ENCODE peak calls at places on chromosomes 7 and 10, in five cellular contexts. One of them, this sample, is unnamed.

GRCh38 chr7:36707465-36707864 is 16.8 kb downstream of the AOAH start:
- DNase-seq in suprapubic skin: no peak
- DNase-seq in uterus: no peak
- DNase-seq in HCT116: no peak
- DNase-seq in breast epithelium: no peak
- DNase-seq in this sample: no peak

GRCh38 chr7:32500922-32501341 is 5.6 kb downstream of the AVL9 start:
- DNase-seq in suprapubic skin: no peak
- DNase-seq in uterus: no peak
- DNase-seq in HCT116: no peak
- DNase-seq in breast epithelium: no peak
- DNase-seq in this sample: no peak

GRCh38 chr7:155813791-155814568 is 1.7 kb upstream of the SHH start:
- DNase-seq in suprapubic skin: no peak
- DNase-seq in uterus: no peak
- DNase-seq in HCT116: no peak
- DNase-seq in breast epithelium: no peak
- DNase-seq in this sample: no peak

GRCh38 chr10:60827791-60828488 is 49.7 kb downstream of the CDK1 start:
- DNase-seq in suprapubic skin: no peak
- DNase-seq in uterus: no peak
- DNase-seq in HCT116: no peak
- DNase-seq in breast epithelium: no peak
- DNase-seq in this sample: peak; percentile 39

GRCh38 chr7:150369740-150370501 is 1.3 kb downstream of the REPIN1 start:
- DNase-seq in suprapubic skin: no peak
- DNase-seq in uterus: no peak
- DNase-seq in HCT116: no peak
- DNase-seq in breast epithelium: no peak
- DNase-seq in this sample: no peak

GRCh38 chr10:129344103-129344502 is 122.9 kb upstream of the MGMT start:
- DNase-seq in suprapubic skin: no peak
- DNase-seq in uterus: no peak
- DNase-seq in HCT116: no peak
- DNase-seq in breast epithelium: no peak
- DNase-seq in this sample: no peak

GRCh38 chr10:44300666-44301649 is 83.9 kb downstream of the CXCL12 start:
- DNase-seq in suprapubic skin: no peak
- DNase-seq in uterus: no peak
- DNase-seq in HCT116: peak; percentile 47
- DNase-seq in breast epithelium: peak; percentile 86
- DNase-seq in this sample: peak; percentile 65

GRCh38 chr7:158274996-158275395 is 312.6 kb downstream of the PTPRN2 start:
- DNase-seq in suprapubic skin: peak; percentile 44
- DNase-seq in uterus: no peak
- DNase-seq in HCT116: no peak
- DNase-seq in breast epithelium: no peak
- DNase-seq in this sample: peak; percentile 20

GRCh38 chr7:6536899-6537298 is 14.4 kb downstream of the GRID2IP start:
- DNase-seq in suprapubic skin: no peak
- DNase-seq in uterus: no peak
- DNase-seq in HCT116: no peak
- DNase-seq in breast epithelium: no peak
- DNase-seq in this sample: no peak

GRCh38 chr10:44046605-44047004 is 338.3 kb downstream of the CXCL12 start:
- DNase-seq in suprapubic skin: no peak
- DNase-seq in uterus: no peak
- DNase-seq in HCT116: no peak
- DNase-seq in breast epithelium: peak; percentile 40
- DNase-seq in this sample: no peak

GRCh38 chr10:121994429-121994881 is 5.5 kb downstream of the TACC2 start:
- DNase-seq in suprapubic skin: no peak
- DNase-seq in uterus: peak; percentile 38
- DNase-seq in HCT116: no peak
- DNase-seq in breast epithelium: peak; percentile 50
- DNase-seq in this sample: peak; percentile 71

GRCh38 chr10:35903021-35903420 is 260.9 kb upstream of the FZD8 start:
- DNase-seq in suprapubic skin: no peak
- DNase-seq in uterus: no peak
- DNase-seq in HCT116: no peak
- DNase-seq in breast epithelium: no peak
- DNase-seq in this sample: no peak

GRCh38 chr7:156475666-156476065 is 164.9 kb upstream of the RNF32 start:
- DNase-seq in suprapubic skin: no peak
- DNase-seq in uterus: no peak
- DNase-seq in HCT116: peak; percentile 26
- DNase-seq in breast epithelium: peak; percentile 64
- DNase-seq in this sample: no peak

GRCh38 chr10:4892681-4893080 is 66.7 kb downstream of the AKR1E2 start:
- DNase-seq in suprapubic skin: no peak
- DNase-seq in uterus: no peak
- DNase-seq in HCT116: no peak
- DNase-seq in breast epithelium: no peak
- DNase-seq in this sample: no peak

GRCh38 chr7:54960517-54960916 is 58.3 kb upstream of the EGFR start:
- DNase-seq in suprapubic skin: no peak
- DNase-seq in uterus: no peak
- DNase-seq in HCT116: no peak
- DNase-seq in breast epithelium: no peak
- DNase-seq in this sample: no peak

GRCh38 chr7:7554647-7555575 is 11.8 kb upstream of the MIOS start:
- DNase-seq in suprapubic skin: no peak
- DNase-seq in uterus: no peak
- DNase-seq in HCT116: no peak
- DNase-seq in breast epithelium: no peak
- DNase-seq in this sample: no peak

GRCh38 chr7:5425507-5426225 is 2.0 kb upstream of the TNRC18 start:
- DNase-seq in suprapubic skin: peak; percentile 87
- DNase-seq in uterus: peak; percentile 81
- DNase-seq in HCT116: no peak
- DNase-seq in breast epithelium: peak; percentile 73
- DNase-seq in this sample: peak; percentile 81

GRCh38 chr7:79982151-79982770 is 152.4 kb upstream of the GNAI1 start:
- DNase-seq in suprapubic skin: no peak
- DNase-seq in uterus: no peak
- DNase-seq in HCT116: no peak
- DNase-seq in breast epithelium: no peak
- DNase-seq in this sample: no peak

GRCh38 chr10:98403812-98404504 is 11.0 kb downstream of the PYROXD2 start:
- DNase-seq in suprapubic skin: no peak
- DNase-seq in uterus: no peak
- DNase-seq in HCT116: no peak
- DNase-seq in breast epithelium: no peak
- DNase-seq in this sample: no peak

GRCh38 chr7:67019562-67020390 is 23.1 kb downstream of the TYW1 start:
- DNase-seq in suprapubic skin: no peak
- DNase-seq in uterus: no peak
- DNase-seq in HCT116: no peak
- DNase-seq in breast epithelium: no peak
- DNase-seq in this sample: no peak

GRCh38 chr10:76397957-76398665 is 966.7 kb downstream of the LRMDA start:
- DNase-seq in suprapubic skin: no peak
- DNase-seq in uterus: peak; percentile 75
- DNase-seq in HCT116: no peak
- DNase-seq in breast epithelium: no peak
- DNase-seq in this sample: no peak

GRCh38 chr7:101554584-101555268 is 74.4 kb downstream of the MYL10 start:
- DNase-seq in suprapubic skin: peak; percentile 60
- DNase-seq in uterus: peak; percentile 4
- DNase-seq in HCT116: no peak
- DNase-seq in breast epithelium: no peak
- DNase-seq in this sample: peak; percentile 33

DNA sequence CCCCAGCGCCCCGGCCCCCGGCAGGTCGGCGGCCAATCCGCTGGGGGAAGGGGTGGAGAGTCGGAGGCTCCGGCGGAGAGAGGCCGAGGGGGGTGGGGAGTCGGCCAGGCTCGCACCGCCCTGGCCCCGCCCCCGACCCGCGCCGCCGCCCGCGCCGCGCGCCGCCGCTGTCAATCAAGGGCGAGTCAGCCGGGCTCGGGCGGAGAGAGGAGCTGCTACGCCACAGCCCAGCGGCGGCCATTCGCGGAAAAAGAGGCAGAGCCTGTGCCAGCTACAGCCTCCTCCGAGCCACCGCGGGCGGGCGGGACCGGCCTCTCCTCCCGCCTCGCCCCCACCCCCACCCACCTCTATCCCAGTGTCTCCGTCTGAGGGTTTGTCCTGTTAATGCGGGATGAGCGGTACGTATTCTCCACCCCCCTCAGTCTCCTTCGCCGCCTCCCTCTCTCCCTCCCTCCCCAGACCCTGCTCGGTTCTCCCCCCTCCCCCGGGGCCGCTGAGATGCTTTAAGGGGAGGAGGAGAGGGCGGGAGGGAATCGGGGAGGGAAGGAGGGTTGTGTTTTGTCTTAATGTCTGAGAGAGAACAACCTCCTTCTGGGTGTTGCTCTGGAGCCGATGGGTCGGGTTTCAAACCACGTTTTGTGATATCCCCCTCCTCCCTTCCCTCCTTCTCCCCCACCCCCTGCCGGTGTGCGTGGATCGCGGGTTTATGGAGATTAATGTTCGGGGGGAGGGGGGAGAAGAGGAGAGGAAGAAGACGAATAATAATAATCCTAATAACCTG is at the start of gene SP4:
- DNase-seq in suprapubic skin: peak; percentile 96
- DNase-seq in uterus: peak; percentile 94
- DNase-seq in HCT116: peak; percentile 81
- DNase-seq in breast epithelium: peak; percentile 94
- DNase-seq in this sample: peak; percentile 97
- TF ChIP-seq POLR2A in suprapubic skin: peak; percentile 20
- TF ChIP-seq POLR2A in uterus: peak; percentile 68
- TF ChIP-seq POLR2A in HCT116: peak; percentile 5
- TF ChIP-seq POLR2A in breast epithelium: no peak
- TF ChIP-seq POLR2A in this sample: peak; percentile 15

DNA sequence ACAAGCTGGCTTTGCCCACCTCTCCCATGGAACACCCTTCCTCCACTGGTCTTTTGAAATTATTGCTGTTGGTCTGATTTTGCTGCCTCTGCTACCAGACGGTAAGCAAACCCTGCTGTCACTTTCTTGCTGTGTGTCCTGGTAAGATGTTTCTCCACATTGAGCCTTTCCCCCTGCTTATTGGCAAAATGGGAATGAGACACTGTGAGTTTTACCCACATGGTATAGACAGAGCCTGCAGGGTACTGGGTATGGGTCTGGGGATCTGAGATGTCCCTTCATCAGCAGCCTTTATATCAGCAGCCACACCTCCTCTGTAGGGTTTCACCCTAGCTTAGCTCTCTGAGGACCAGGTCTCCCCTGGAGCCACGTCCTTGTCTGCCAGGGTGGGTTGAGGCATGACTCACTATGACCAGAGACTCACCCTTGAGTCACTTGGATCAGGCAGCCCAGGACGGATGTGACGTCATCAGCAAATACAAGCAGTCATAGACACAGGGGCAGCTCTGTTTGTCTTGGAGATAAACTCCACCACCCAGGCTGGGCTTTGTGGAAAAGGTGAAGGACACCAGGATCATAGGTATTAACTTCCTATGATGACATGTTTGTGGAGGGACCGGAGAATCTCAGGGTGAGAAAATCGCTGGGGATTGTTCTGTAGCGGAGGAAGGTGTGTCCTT is 17.9 kb upstream of the BAIAP2L1 start:
- DNase-seq in suprapubic skin: no peak
- DNase-seq in uterus: no peak
- DNase-seq in HCT116: peak; percentile 99
- DNase-seq in breast epithelium: no peak
- DNase-seq in this sample: no peak
- TF ChIP-seq POLR2A in suprapubic skin: no peak
- TF ChIP-seq POLR2A in uterus: no peak
- TF ChIP-seq POLR2A in HCT116: peak; percentile 67
- TF ChIP-seq POLR2A in breast epithelium: no peak
- TF ChIP-seq POLR2A in this sample: no peak

DNA sequence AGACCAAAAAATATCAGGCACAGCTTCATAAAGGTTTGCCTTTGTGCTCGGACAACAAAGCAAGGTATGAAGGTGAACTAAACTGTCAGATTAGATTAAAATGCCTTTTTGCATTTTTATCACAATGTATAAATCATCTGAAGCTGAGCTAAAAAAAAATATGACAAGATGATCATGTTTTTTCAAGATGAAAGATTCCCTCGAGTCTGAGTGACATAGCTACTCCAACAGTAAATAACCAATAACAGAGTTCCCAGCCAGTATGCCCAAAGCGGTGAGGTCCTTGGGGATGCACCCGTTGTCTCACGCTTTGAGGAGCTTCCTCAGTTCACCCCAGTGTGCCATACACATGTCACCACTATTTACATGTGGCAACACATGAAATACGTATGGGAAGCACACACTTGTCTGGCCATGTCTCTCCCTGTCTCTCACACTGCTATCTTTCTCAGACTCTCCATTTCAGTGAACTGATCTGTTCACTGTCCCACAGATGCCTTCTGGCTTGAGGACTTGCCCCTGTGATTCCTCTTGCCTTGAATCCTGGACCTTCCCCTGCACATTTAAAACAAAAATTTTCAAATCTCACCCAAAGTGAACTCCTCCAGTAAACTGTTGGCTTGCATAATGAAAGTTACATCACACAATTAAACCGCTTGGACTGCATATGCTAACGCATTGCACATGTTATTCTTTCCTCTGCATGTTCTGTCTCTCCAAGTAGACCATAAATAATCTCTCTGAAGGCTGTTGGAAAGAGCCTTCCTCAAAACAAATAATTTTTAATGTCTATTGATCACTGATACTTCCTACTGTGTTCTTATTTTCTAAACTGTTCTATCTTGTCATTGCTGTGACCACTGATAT is 2.5 kb upstream of the PIK3CG start:
- DNase-seq in suprapubic skin: no peak
- DNase-seq in uterus: no peak
- DNase-seq in HCT116: no peak
- DNase-seq in breast epithelium: no peak
- DNase-seq in this sample: no peak
- TF ChIP-seq POLR2A in suprapubic skin: no peak
- TF ChIP-seq POLR2A in uterus: no peak
- TF ChIP-seq POLR2A in HCT116: no peak
- TF ChIP-seq POLR2A in breast epithelium: no peak
- TF ChIP-seq POLR2A in this sample: no peak

DNA sequence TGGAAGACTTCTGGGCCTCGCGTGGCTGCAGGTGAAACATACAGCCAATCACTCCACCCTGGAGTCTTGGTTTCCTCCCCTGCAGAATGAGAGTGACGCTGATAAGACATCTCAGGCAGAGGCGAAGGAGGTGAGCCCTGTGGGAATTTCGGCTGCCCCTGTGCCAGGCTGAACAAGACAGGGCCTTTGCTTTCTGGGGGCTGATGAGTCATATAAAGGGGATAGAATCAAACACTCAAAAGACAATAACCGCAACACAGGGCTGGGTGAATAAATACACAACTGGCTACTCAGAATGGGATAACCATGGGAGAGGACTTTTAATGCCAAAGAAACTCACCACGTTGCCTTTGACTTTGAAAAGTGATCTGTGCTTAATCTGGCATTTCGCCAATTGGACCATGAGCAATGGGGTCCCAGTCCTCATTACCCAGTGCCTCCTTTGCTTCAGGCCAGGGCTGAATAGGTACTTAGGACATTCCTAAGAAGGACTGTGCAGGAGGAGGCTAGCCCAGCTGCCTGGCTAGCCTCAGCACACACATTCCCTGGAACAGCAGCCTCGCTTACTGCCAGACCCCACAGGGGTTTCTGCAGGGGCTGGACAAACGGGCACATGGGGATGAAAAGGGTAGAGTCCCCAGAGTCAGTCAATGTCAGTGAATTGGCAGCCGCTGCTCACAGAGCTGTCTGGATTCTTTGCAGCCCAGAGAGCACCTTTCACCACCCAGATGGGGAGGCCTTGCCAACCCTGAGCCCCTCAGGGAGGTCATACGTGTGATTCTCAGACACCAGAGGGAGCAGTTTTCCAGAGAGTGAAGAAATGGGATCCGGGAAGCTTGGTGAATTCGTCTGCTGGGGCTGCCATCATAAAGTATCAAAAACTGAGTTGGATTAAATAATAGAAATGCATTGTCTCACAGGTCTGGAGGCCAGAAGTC is 143.5 kb downstream of the KCNMA1 start:
- DNase-seq in suprapubic skin: no peak
- DNase-seq in uterus: no peak
- DNase-seq in HCT116: peak; percentile 32
- DNase-seq in breast epithelium: no peak
- DNase-seq in this sample: no peak
- TF ChIP-seq POLR2A in suprapubic skin: no peak
- TF ChIP-seq POLR2A in uterus: no peak
- TF ChIP-seq POLR2A in HCT116: no peak
- TF ChIP-seq POLR2A in breast epithelium: no peak
- TF ChIP-seq POLR2A in this sample: no peak

This sample was measured in heart left ventricle.